ENCODE peak calls at places on chromosomes 13 and 19, in four cellular contexts. W is WTC11, C is K562, U is HepG2. H is an unnamed sample.

GRCh38 chr13:65787087-65787486 is 1443.0 kb downstream of the PCDH9 start:
- DNase-seq in W (no peak), C (no peak), U (no peak), H (no peak)

GRCh38 chr19:4844348-4845179 is 13.1 kb upstream of the TICAM1 start:
- DNase-seq in W (no peak), C (no peak), U (peak; percentile 75), H (no peak)

GRCh38 chr19:5719274-5719960 is 529 bp downstream of the LONP1 start:
- DNase-seq in W (no peak), C (peak; percentile 13), U (no peak), H (no peak)

GRCh38 chr13:43257765-43258164 is 234.4 kb downstream of the DNAJC15 start:
- DNase-seq in W (no peak), C (no peak), U (no peak), H (no peak)

GRCh38 chr19:29834991-29835390 is 23.2 kb downstream of the CCNE1 start:
- DNase-seq in W (no peak), C (no peak), U (no peak), H (no peak)

GRCh38 chr13:42041017-42041683 is 7.3 kb upstream of the DGKH start:
- DNase-seq in W (peak; percentile 55), C (peak; percentile 22), U (no peak), H (peak; percentile 16)

GRCh38 chr19:39402417-39403297 is 4.0 kb upstream of the ZFP36 start:
- DNase-seq in W (peak; percentile 91), C (peak; percentile 84), U (no peak), H (peak; percentile 75)

GRCh38 chr19:11416346-11417052 is 2.6 kb downstream of the RGL3 start:
- DNase-seq in W (no peak), C (no peak), U (no peak), H (no peak)

DNA sequence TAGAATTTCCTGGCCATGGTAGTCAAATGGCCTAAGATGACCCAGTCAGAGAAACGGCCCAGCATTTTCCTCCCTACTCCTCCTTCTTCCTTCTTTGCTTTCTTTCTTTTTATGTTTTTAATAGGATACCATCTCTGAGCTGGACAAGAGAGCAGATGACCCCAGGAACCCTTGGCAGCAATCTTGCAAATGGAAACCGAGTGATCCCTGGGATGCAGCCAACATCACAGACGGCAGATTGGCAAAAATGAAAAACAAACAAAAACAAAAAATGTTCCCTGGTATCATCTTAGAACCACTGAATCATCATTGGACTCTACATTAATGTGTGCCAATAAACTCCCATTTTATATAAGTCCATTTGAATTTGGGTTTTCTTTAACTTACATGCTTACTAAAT is 424.4 kb downstream of the FGF14 start:
- DNase-seq in W (no peak), C (no peak), U (no peak), H (no peak)
- TF ChIP-seq ESRRA in W (no peak), C (no peak), U (no peak), H (no peak)

DNA sequence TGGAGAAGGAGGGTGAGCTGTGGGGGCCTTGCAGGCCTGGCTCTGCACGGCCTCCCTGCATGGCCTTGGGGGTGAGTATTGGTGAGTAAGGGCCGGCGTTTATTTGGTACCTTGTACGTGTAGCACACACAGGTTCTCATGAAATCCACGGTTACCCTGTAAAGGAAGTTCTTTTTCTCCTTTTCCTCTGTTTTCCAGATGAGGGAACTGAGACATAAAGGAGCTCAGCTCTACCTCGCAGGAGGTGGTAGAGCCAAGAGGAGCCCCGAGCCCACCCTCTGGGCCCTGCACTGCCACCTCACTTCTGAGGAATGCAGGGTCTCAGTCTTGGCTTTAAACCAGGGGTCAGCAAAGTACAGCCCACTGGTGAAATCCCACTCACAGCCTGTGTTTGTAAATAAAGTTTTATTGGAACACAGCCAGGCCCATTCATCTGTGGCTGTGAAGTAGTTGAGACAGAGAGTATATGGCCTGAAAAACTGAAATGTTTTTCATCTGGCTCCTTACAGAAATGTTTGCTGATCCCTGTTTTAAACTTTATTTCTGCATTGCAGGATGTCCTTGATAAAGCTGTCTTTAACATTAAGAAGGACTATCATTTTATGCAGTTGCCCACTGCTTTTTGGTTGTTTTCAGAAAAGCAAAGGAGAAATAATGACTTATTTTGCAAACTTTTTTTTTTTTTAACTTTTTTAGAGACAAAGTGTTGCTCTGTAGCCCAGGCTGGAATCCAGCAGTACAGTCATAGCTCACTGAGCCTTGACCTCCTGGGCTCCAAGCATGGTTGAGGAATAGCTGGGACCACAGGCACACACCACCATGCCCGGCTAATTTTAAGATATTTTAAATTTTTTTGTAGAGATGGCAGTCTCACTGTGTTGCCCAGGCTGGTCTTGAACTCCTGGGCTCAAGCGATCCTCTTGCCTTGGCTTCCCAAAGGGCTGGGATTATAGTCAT is 6.4 kb downstream of the EPN1 start:
- DNase-seq in W (no peak), C (no peak), U (no peak), H (no peak)
- TF ChIP-seq JUN in W (no peak), C (no peak), U (no peak), H (no peak)

GRCh38 chr13:97434417-97435296 is 688 bp downstream of the RAP2A start:
- DNase-seq in W (peak; percentile 34), C (no peak), U (no peak), H (peak; percentile 31)
- TF ChIP-seq USF2 in W (no peak), C (no peak), U (no peak), H (no peak)

DNA sequence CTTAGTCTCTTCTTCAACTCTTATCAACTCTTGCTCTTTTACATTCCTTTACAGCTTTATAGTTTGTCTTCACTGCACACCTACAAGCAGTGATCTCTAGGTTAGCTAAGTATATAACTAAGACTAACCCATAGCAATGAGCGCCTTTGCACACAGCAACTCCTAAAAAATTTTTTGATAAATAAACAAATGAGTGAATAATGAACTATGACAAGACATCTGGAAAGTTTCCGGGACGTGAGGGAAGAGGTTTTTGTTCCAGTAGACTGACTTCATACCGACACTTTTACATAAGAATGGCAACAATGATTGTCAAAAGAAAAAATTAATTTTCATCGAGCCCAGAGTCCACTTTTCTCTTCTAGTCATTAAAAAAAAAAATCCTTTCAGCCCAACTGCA is 98.3 kb downstream of the ELF1 start:
- DNase-seq in W (no peak), C (no peak), U (no peak), H (no peak)
- TF ChIP-seq ESRRA in W (no peak), C (no peak), U (no peak), H (no peak)

GRCh38 chr13:20442370-20442769 is 83.3 kb downstream of the CRYL1 start:
- DNase-seq in W (no peak), C (no peak), U (no peak), H (no peak)

GRCh38 chr13:20441066-20441465 is 84.6 kb downstream of the CRYL1 start:
- DNase-seq in W (no peak), C (no peak), U (no peak), H (no peak)

GRCh38 chr13:20442798-20443381 is 82.8 kb downstream of the CRYL1 start:
- DNase-seq in W (no peak), C (no peak), U (no peak), H (no peak)

GRCh38 chr13:20439261-20439660 is 86.4 kb downstream of the CRYL1 start:
- DNase-seq in W (no peak), C (no peak), U (no peak), H (no peak)

DNA sequence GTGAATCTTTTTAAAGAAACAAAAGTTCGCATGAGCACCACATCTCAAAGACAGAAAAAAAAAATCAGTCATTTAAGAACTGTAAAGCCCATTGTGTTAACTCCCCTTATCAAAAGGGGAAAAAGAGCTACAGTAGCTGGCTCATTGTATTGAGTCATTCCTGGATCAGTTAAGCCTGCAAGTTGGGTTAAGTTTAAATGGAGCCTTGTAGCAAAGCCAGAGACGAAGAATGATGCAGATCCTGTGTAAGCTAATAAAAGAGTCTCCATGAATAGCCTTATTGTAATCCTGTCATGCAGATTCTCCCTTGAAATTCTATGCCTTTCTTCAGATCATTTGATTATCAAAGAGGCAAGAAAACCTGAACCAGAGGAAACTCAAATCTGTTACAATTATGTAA is 83.8 kb downstream of the CRYL1 start:
- DNase-seq in W (no peak), C (no peak), U (no peak), H (no peak)
- TF ChIP-seq JUN in W (no peak), C (no peak), U (no peak), H (no peak)

GRCh38 chr19:44866672-44867071 is 20.6 kb downstream of the NECTIN2 start:
- DNase-seq in W (no peak), C (no peak), U (no peak), H (no peak)
- TF ChIP-seq USF2 in W (no peak), C (no peak), U (no peak), H (no peak)

GRCh38 chr13:44818428-44818827 is 170.8 kb downstream of the NUFIP1 start:
- DNase-seq in W (no peak), C (no peak), U (peak; percentile 24), H (no peak)

GRCh38 chr13:44819762-44820161 is 169.5 kb downstream of the NUFIP1 start:
- DNase-seq in W (no peak), C (no peak), U (no peak), H (no peak)

GRCh38 chr13:44818016-44818415 is 171.3 kb downstream of the NUFIP1 start:
- DNase-seq in W (no peak), C (no peak), U (no peak), H (no peak)

GRCh38 chr13:44816701-44817684 is 172.3 kb downstream of the NUFIP1 start:
- DNase-seq in W (no peak), C (no peak), U (no peak), H (peak; percentile 36)

GRCh38 chr13:44819245-44819644 is 170.0 kb downstream of the NUFIP1 start:
- DNase-seq in W (no peak), C (no peak), U (peak; percentile 57), H (peak; percentile 58)
- TF ChIP-seq ESRRA in W (no peak), C (no peak), U (no peak), H (no peak)

DNA sequence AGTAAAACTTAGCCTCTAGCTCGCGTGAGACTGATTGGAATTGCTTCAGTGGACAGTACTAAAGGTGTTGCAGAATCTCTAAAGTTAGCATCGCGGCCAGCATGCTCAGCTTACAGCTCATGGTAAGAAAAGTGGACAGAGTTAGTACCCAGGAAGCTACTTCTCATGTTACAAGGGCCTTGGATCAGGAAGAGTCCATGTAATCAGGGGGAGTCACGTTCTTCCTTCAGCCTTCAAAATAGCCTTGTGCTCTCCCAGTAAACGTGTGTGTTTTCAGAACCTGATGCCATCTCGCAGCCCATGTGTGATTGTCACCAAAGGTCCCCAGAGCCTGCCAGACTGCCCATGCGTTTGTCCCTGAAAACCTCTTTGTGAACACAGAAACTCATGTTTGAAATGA is 195.8 kb upstream of the RNF113B start:
- DNase-seq in W (no peak), C (no peak), U (no peak), H (no peak)
- TF ChIP-seq JUN in W (no peak), C (no peak), U (no peak), H (no peak)